ENCODE peak calls at places on chromosomes 5 and 9, in four cellular contexts. One of them, this sample, is unnamed.

GRCh38 chr9:99140685-99141314 is 35.9 kb downstream of the TGFBR1 start:
- DNase-seq in IMR-90: peak; percentile 67
- DNase-seq in heart left ventricle: peak; percentile 39
- DNase-seq in SJSA1: peak; percentile 43
- DNase-seq in this sample: peak; percentile 77

GRCh38 chr9:81737871-81738507 is 48.6 kb upstream of the TLE1 start:
- DNase-seq in IMR-90: peak; percentile 91
- DNase-seq in heart left ventricle: no peak
- DNase-seq in SJSA1: peak; percentile 88
- DNase-seq in this sample: peak; percentile 91

GRCh38 chr5:139678751-139679750 is 30.9 kb downstream of the CXXC5 start:
- DNase-seq in IMR-90: no peak
- DNase-seq in SJSA1: no peak
- DNase-seq in heart left ventricle: no peak
- DNase-seq in this sample: peak; percentile 47

GRCh38 chr9:69546265-69546664 is 125.9 kb downstream of the APBA1 start:
- DNase-seq in SJSA1: no peak
- DNase-seq in heart left ventricle: no peak
- DNase-seq in IMR-90: peak; percentile 25
- DNase-seq in this sample: peak; percentile 49

GRCh38 chr9:136614372-136614922 is 48.3 kb upstream of the EGFL7 start:
- DNase-seq in heart left ventricle: peak; percentile 83
- DNase-seq in IMR-90: peak; percentile 89
- DNase-seq in SJSA1: peak; percentile 75
- DNase-seq in this sample: peak; percentile 81

GRCh38 chr5:83353774-83354173 is 117.8 kb upstream of the VCAN start:
- DNase-seq in IMR-90: no peak
- DNase-seq in SJSA1: no peak
- DNase-seq in heart left ventricle: no peak
- DNase-seq in this sample: no peak

GRCh38 chr5:89105171-89105695 is 222.2 kb upstream of the MEF2C start:
- DNase-seq in heart left ventricle: no peak
- DNase-seq in SJSA1: no peak
- DNase-seq in IMR-90: no peak
- DNase-seq in this sample: no peak

GRCh38 chr5:177495243-177496060 is 2.0 kb downstream of the PDLIM7 start:
- DNase-seq in heart left ventricle: peak; percentile 72
- DNase-seq in SJSA1: peak; percentile 91
- DNase-seq in IMR-90: peak; percentile 88
- DNase-seq in this sample: peak; percentile 95

GRCh38 chr5:13731229-13731628 is 213.3 kb downstream of the DNAH5 start:
- DNase-seq in heart left ventricle: no peak
- DNase-seq in IMR-90: no peak
- DNase-seq in SJSA1: no peak
- DNase-seq in this sample: no peak

GRCh38 chr9:127452481-127453092 is 1.3 kb downstream of the LRSAM1 start:
- DNase-seq in SJSA1: no peak
- DNase-seq in heart left ventricle: peak; percentile 79
- DNase-seq in IMR-90: peak; percentile 17
- DNase-seq in this sample: no peak

GRCh38 chr9:114516913-114517312 is 11.6 kb upstream of the WHRN start:
- DNase-seq in IMR-90: peak; percentile 61
- DNase-seq in heart left ventricle: no peak
- DNase-seq in SJSA1: no peak
- DNase-seq in this sample: peak; percentile 43

GRCh38 chr9:108776920-108777650 is 78.7 kb downstream of the ACTL7B start:
- DNase-seq in heart left ventricle: no peak
- DNase-seq in SJSA1: no peak
- DNase-seq in IMR-90: peak; percentile 19
- DNase-seq in this sample: peak; percentile 29

GRCh38 chr5:112226215-112226614 is 192.9 kb downstream of the EPB41L4A start:
- DNase-seq in heart left ventricle: no peak
- DNase-seq in IMR-90: no peak
- DNase-seq in SJSA1: no peak
- DNase-seq in this sample: no peak

GRCh38 chr5:14414615-14415515 is 166.7 kb upstream of the OTULINL start:
- DNase-seq in IMR-90: no peak
- DNase-seq in heart left ventricle: no peak
- DNase-seq in SJSA1: no peak
- DNase-seq in this sample: no peak

GRCh38 chr9:5231212-5231611 is at the start of gene INSL4:
- DNase-seq in heart left ventricle: no peak
- DNase-seq in IMR-90: peak; percentile 44
- DNase-seq in SJSA1: peak; percentile 2
- DNase-seq in this sample: peak; percentile 20

GRCh38 chr5:164175083-164175482 is 669.7 kb downstream of the MAT2B start:
- DNase-seq in SJSA1: no peak
- DNase-seq in heart left ventricle: no peak
- DNase-seq in IMR-90: peak; percentile 70
- DNase-seq in this sample: peak; percentile 3

GRCh38 chr5:59722875-59723274 is 170.7 kb downstream of the PDE4D start:
- DNase-seq in IMR-90: peak; percentile 24
- DNase-seq in heart left ventricle: no peak
- DNase-seq in SJSA1: no peak
- DNase-seq in this sample: peak; percentile 55

GRCh38 chr5:151115272-151115905 is 34.6 kb upstream of the TNIP1 start:
- DNase-seq in IMR-90: peak; percentile 56
- DNase-seq in SJSA1: peak; percentile 78
- DNase-seq in heart left ventricle: peak; percentile 71
- DNase-seq in this sample: peak; percentile 58

GRCh38 chr5:39137391-39138181 is 63.4 kb upstream of the RICTOR start:
- DNase-seq in SJSA1: no peak
- DNase-seq in heart left ventricle: no peak
- DNase-seq in IMR-90: no peak
- DNase-seq in this sample: no peak

GRCh38 chr5:80055491-80056170 is 20.5 kb downstream of the THBS4 start:
- DNase-seq in IMR-90: no peak
- DNase-seq in SJSA1: no peak
- DNase-seq in heart left ventricle: no peak
- DNase-seq in this sample: no peak

GRCh38 chr5:123371575-123372179 is 51.5 kb downstream of the CEP120 start:
- DNase-seq in SJSA1: peak; percentile 39
- DNase-seq in IMR-90: peak; percentile 7
- DNase-seq in heart left ventricle: peak; percentile 15
- DNase-seq in this sample: no peak

GRCh38 chr5:17359451-17359965 is 138.5 kb upstream of the TAF11L2 start:
- DNase-seq in IMR-90: peak; percentile 33
- DNase-seq in heart left ventricle: no peak
- DNase-seq in SJSA1: peak; percentile 89
- DNase-seq in this sample: peak; percentile 53

GRCh38 chr5:79036769-79037168 is 32.7 kb downstream of the DMGDH start:
- DNase-seq in SJSA1: no peak
- DNase-seq in IMR-90: no peak
- DNase-seq in heart left ventricle: no peak
- DNase-seq in this sample: no peak

GRCh38 chr5:175617447-175617846 is 40.4 kb upstream of the HRH2 start:
- DNase-seq in SJSA1: no peak
- DNase-seq in heart left ventricle: no peak
- DNase-seq in IMR-90: no peak
- DNase-seq in this sample: no peak

DNA sequence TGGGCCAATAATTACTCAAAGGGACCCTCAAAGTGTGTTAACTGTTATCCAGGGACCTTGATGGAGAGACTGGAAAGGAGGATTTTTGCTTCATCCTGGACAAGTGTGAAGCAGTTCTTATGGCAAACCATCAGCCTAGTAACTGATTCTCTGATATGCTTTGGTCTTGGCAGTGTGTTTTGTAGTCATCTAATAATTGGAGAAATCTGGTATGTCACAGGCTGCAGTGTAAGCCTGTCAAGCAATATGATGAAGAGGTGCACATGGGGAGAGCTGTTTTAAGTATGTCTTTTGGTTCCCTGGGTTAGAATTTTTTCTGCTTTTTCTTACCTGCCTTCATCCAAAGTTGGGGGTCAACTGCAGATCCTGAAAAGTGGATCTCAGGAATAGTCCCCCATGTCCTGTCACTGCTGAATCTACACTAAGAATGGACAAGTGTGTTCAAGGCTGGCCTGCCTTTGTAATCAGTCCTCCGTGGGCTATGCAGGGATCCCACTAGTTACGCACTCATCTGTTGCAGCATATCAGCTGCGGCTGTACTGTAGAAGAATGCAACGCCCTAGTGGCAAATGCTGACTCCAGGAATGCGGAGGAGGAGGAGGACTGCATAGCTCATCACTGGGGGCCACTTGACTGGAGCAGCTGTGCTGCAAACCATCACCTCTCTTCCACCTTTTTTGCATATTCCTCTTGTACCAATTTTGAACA is 1.9 kb downstream of the SPTAN1 start:
- DNase-seq in heart left ventricle: peak; percentile 58
- DNase-seq in IMR-90: peak; percentile 93
- DNase-seq in SJSA1: peak; percentile 76
- DNase-seq in this sample: peak; percentile 93
- H3K4me3 ChIP-seq in heart left ventricle: peak overlapping the region; percentile 92
- H3K4me3 ChIP-seq in IMR-90: peak overlapping the region; percentile 99
- H3K4me3 ChIP-seq in SJSA1: peak overlapping the region; percentile 98
- H3K4me3 ChIP-seq in this sample: peak overlapping the region; percentile 97

DNA sequence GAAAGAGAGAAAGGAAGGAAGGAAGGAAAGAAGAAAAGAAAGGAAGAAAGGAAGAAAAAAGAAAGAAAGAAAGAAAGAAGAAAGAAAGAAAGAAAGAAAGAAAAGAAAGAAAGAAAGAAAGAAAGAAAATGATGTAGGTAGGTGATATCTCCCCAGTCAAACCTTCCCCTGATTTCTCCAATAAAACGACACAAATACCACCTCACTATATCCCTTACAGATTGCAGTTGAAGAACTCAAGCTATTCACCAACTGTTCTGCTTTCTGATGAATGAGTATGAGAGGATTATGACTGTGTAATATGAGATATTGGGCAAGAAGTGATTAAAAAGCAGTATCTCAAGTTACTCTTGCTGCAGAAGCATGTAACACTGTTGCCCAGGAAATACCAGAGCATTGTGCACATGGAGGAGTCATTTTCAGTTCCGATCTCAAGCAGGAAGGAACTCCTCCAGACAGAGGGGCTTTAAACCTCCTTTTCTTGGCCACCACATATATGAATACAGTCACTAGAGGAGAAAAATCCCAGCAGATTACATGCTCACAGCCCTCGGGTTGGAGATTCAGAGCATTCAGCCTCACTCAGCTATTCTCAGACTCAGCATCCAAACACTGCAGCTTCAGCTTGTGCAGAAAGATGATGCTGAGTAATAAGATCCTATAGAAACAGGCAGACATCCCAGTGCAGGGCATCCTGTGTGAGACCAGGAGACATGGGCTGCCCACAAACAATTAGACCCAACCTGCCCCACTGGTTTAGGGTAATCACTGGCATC is 61.4 kb downstream of the UGCG start:
- DNase-seq in SJSA1: peak; percentile 74
- DNase-seq in heart left ventricle: no peak
- DNase-seq in IMR-90: peak; percentile 99
- DNase-seq in this sample: peak; percentile 96
- H3K4me3 ChIP-seq in SJSA1: peak overlapping the region; percentile 17
- H3K4me3 ChIP-seq in heart left ventricle: no peak overlapping the region
- H3K4me3 ChIP-seq in IMR-90: peak overlapping the region; percentile 42
- H3K4me3 ChIP-seq in this sample: peak overlapping the region; percentile 60

GRCh38 chr9:121299125-121299466 is 31.1 kb downstream of the GSN start:
- DNase-seq in IMR-90: no peak
- DNase-seq in SJSA1: no peak
- DNase-seq in heart left ventricle: no peak
- DNase-seq in this sample: no peak
- H3K4me3 ChIP-seq in IMR-90: no peak overlapping the region
- H3K4me3 ChIP-seq in SJSA1: no peak overlapping the region
- H3K4me3 ChIP-seq in heart left ventricle: peak overlapping the region; percentile 67
- H3K4me3 ChIP-seq in this sample: peak overlapping the region; percentile 52

GRCh38 chr9:6640268-6641072 is 5.1 kb downstream of the GLDC start:
- DNase-seq in IMR-90: no peak
- DNase-seq in heart left ventricle: no peak
- DNase-seq in SJSA1: no peak
- DNase-seq in this sample: no peak
- H3K4me3 ChIP-seq in IMR-90: no peak overlapping the region
- H3K4me3 ChIP-seq in heart left ventricle: no peak overlapping the region
- H3K4me3 ChIP-seq in SJSA1: no peak overlapping the region
- H3K4me3 ChIP-seq in this sample: no peak overlapping the region

GRCh38 chr9:124392254-124392653 is 23.0 kb downstream of the PSMB7 start:
- DNase-seq in IMR-90: no peak
- DNase-seq in heart left ventricle: no peak
- DNase-seq in SJSA1: peak; percentile 6
- DNase-seq in this sample: no peak
- H3K4me3 ChIP-seq in IMR-90: no peak overlapping the region
- H3K4me3 ChIP-seq in heart left ventricle: no peak overlapping the region
- H3K4me3 ChIP-seq in SJSA1: no peak overlapping the region
- H3K4me3 ChIP-seq in this sample: no peak overlapping the region

GRCh38 chr9:1129382-1129781 is 79.2 kb downstream of the DMRT2 start:
- DNase-seq in heart left ventricle: no peak
- DNase-seq in IMR-90: no peak
- DNase-seq in SJSA1: no peak
- DNase-seq in this sample: no peak
- H3K4me3 ChIP-seq in heart left ventricle: no peak overlapping the region
- H3K4me3 ChIP-seq in IMR-90: no peak overlapping the region
- H3K4me3 ChIP-seq in SJSA1: no peak overlapping the region
- H3K4me3 ChIP-seq in this sample: no peak overlapping the region

DNA sequence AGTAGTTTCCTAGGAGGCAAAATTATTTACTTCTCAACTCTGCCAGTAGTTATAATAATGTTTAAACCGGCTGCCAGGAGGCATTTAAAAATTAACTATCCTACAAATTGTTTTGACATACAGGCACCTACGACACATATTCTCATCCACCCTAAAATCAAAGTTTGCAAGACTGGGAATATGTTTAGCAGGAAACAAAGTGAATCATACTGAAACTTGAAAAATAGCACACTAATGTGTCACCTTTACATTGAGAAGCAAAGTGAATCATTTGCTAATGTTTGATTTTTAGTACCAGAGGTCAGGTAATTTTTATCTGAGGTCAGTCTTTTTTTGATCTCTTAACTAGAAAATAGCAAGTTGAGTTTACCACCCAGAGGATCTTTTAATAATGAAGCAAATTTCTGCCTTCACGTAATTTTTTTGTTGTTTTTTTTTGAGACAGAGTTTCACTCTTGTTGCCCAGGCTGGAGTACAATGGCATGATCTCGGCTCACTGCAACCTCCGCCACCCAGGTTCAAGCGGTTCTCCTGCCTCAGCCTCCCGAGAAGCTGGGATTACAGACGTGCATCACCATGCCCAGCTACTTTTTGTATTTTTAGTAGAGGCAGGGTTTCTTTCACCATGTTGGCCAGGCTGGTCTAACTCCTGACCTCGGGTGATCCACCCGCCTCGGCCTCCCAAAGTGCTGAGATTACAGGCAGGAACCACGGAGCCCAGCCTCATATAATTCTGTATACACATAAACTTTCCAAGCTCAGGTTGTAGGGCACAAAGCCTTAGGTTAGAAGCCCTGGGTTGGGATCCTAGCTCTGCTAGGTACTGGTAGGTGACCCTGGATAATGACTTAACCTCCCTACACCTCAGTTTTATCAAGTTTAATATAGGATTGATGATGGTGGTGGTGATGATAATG is 124.3 kb downstream of the UGCG start:
- DNase-seq in SJSA1: peak; percentile 63
- DNase-seq in IMR-90: peak; percentile 83
- DNase-seq in heart left ventricle: no peak
- DNase-seq in this sample: peak; percentile 66
- H3K4me3 ChIP-seq in SJSA1: no peak overlapping the region
- H3K4me3 ChIP-seq in IMR-90: no peak overlapping the region
- H3K4me3 ChIP-seq in heart left ventricle: no peak overlapping the region
- H3K4me3 ChIP-seq in this sample: no peak overlapping the region

GRCh38 chr9:75889577-75889976 is 896 bp upstream of the PCSK5 start:
- DNase-seq in IMR-90: no peak
- DNase-seq in SJSA1: no peak
- DNase-seq in heart left ventricle: no peak
- DNase-seq in this sample: no peak
- H3K4me3 ChIP-seq in IMR-90: peak overlapping the region; percentile 64
- H3K4me3 ChIP-seq in SJSA1: peak overlapping the region; percentile 78
- H3K4me3 ChIP-seq in heart left ventricle: peak overlapping the region; percentile 78
- H3K4me3 ChIP-seq in this sample: peak overlapping the region; percentile 92